ENCODE peak calls at places on chromosomes 1 and 21, in seven cellular contexts. G is IMR-90, O is H9, D is mesenchymal stem cell, Y is neuronal stem cell, W is H1, J is trophoblast cell. C is an unnamed sample.

GRCh38 chr1:117541003-117541402 is 64.8 kb upstream of the TENT5C start:
- DNase-seq in G (no peak), D (no peak), Y (no peak), J (no peak), O (no peak), W (no peak), C (no peak)

GRCh38 chr1:226310637-226311195 is 1.8 kb upstream of the LIN9 start:
- DNase-seq in D (no peak), Y (no peak), O (no peak), W (no peak), J (no peak), G (no peak), C (no peak)

GRCh38 chr1:86704972-86705632 is 726 bp downstream of the SH3GLB1 start:
- DNase-seq in O (peak), J (peak), G (peak), W (peak), D (peak), Y (no peak), C (peak)

GRCh38 chr1:164772635-164773034 is 213.7 kb downstream of the PBX1 start:
- DNase-seq in G (peak), O (no peak), J (peak), Y (no peak), D (peak), W (no peak), C (peak)

GRCh38 chr1:44154665-44155064 is 13.2 kb upstream of the KLF18 start:
- DNase-seq in J (no peak), W (no peak), D (no peak), G (no peak), O (no peak), Y (no peak), C (peak)

GRCh38 chr1:1430114-1430982 is 5.1 kb upstream of the VWA1 start:
- DNase-seq in D (peak), W (no peak), O (peak), J (peak), Y (no peak), G (peak), C (peak)

GRCh38 chr1:14612281-14612680 is 13.8 kb downstream of the KAZN start:
- DNase-seq in Y (no peak), W (no peak), G (no peak), J (no peak), D (no peak), O (no peak), C (no peak)

GRCh38 chr1:72891976-72892375 is 609.6 kb upstream of the NEGR1 start:
- DNase-seq in W (no peak), G (no peak), O (no peak), D (no peak), J (no peak), Y (no peak), C (no peak)

GRCh38 chr1:119673171-119673940 is 25.3 kb upstream of the ZNF697 start:
- DNase-seq in Y (no peak), G (peak), O (no peak), W (no peak), J (peak), D (no peak), C (peak)

GRCh38 chr21:15731243-15731613 is 1.4 kb downstream of the USP25 start:
- DNase-seq in O (no peak), W (no peak), J (no peak), G (no peak), D (peak), Y (no peak), C (no peak)

GRCh38 chr1:55179177-55179835 is 35.9 kb downstream of the USP24 start:
- DNase-seq in D (no peak), G (peak), O (no peak), Y (no peak), W (no peak), J (no peak), C (no peak)

GRCh38 chr1:82944192-82944591 is 1054.7 kb downstream of the TTLL7 start:
- DNase-seq in W (no peak), D (no peak), J (no peak), Y (no peak), G (no peak), O (no peak), C (no peak)

GRCh38 chr21:27246741-27247140 is 279.9 kb upstream of the ADAMTS5 start:
- DNase-seq in O (no peak), J (no peak), D (peak), Y (no peak), W (no peak), G (peak), C (no peak)

GRCh38 chr1:219092206-219092605 is 81.5 kb upstream of the LYPLAL1 start:
- DNase-seq in W (no peak), O (no peak), Y (no peak), J (no peak), D (no peak), G (peak), C (no peak)

GRCh38 chr21:41680444-41681335 is 86.2 kb downstream of the RIPK4 start:
- DNase-seq in Y (no peak), D (no peak), O (no peak), J (no peak), G (no peak), W (no peak), C (peak)

GRCh38 chr1:65581120-65581519 is 160.7 kb downstream of the LEPR start:
- DNase-seq in J (no peak), G (no peak), Y (no peak), D (peak), O (no peak), W (no peak), C (peak)

DNA sequence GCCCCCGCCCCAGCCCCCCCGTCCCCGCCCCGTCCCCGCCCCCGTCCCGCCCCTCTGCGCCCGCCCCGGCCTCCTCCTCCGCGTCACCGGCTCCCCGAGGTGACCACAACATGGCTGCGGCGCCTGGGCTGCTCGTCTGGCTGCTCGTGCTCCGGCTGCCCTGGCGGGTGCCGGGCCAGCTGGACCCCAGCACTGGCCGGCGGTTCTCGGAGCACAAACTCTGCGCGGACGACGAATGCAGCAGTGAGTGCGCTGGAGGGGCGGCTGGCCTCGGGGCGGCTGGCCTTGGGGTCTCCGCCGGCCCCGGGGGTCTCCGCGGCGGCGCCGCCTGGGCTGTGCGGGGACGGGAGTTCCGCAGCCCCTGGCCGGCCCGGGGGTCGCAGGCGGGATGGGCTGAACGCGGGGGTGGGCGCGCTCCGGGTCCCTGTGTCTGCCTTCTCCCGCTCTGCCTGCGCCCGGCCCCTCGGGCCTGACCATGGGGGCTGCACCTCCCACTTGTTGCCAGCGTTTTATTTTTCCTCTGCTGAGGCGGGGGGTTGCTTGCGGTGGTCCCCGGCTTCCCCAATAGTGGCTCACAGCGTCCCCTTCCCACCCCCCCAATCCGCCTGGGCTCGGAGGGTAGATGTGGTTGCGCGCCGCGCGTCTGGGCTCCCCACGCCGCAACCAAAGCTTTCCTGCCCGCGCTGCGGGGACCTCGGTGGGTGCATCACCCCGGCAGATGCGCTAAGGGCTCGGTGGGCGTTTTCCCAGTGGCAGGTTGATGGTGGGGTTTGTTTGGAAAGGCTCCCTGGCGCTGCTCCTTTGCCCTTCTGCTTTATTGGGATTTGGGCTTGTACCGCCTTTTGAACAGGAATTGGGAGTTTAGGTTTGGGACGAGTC is at the start of gene MIA3:
- DNase-seq in G (peak), D (peak), W (no peak), J (no peak), O (peak), Y (peak), C (no peak)
- H2AK5ac ChIP-seq in G (peak), D (peak), W (no peak), J (no peak), O (no peak), Y (no peak), C (no peak)

GRCh38 chr1:193733674-193734073 is 547.3 kb upstream of the B3GALT2 start:
- DNase-seq in G (no peak), O (no peak), J (no peak), Y (no peak), W (no peak), D (no peak), C (no peak)
- H2AK5ac ChIP-seq in G (no peak), O (no peak), J (no peak), Y (no peak), W (no peak), D (no peak), C (no peak)

DNA sequence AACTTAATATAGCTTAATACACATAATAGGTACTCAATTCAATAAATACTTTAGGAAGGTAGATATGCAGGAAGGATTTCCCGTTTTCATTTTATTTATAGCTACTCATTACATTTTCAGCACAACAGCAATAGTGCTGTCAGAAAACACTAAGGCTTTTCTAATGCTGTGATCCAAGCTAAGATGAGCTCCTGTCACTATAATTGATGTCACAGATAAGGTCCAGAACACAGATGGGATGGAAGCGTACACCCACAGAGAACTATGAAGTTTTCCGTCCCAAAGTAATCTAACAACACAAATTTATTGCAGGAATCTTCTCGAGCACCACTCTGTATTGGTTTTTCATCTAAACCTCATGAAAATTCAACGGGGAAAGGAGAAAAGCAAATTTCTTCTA is 13.6 kb downstream of the AUNIP start:
- DNase-seq in G (no peak), D (no peak), O (no peak), J (no peak), W (no peak), Y (no peak), C (no peak)
- H2AK5ac ChIP-seq in G (no peak), D (no peak), O (no peak), J (no peak), W (no peak), Y (no peak), C (no peak)

GRCh38 chr21:19640964-19641363 is 1237.4 kb upstream of the TMPRSS15 start:
- DNase-seq in G (no peak), J (no peak), W (no peak), O (no peak), Y (no peak), D (no peak), C (no peak)
- H2AK5ac ChIP-seq in G (no peak), J (no peak), W (no peak), O (no peak), Y (no peak), D (no peak), C (no peak)

GRCh38 chr1:30610917-30611316 is 112.5 kb downstream of the MATN1 start:
- DNase-seq in J (no peak), G (no peak), O (no peak), W (no peak), D (no peak), Y (no peak), C (no peak)

GRCh38 chr1:30612666-30613065 is 110.7 kb downstream of the MATN1 start:
- DNase-seq in J (no peak), W (no peak), O (no peak), Y (no peak), G (no peak), D (no peak), C (no peak)

GRCh38 chr1:30611741-30612309 is 111.6 kb downstream of the MATN1 start:
- DNase-seq in W (no peak), Y (peak), J (no peak), O (no peak), D (no peak), G (no peak), C (peak)

GRCh38 chr1:30615076-30615795 is 108.1 kb downstream of the MATN1 start:
- DNase-seq in D (no peak), G (no peak), J (no peak), O (no peak), W (no peak), Y (no peak), C (peak)

GRCh38 chr1:30613188-30613587 is 110.2 kb downstream of the MATN1 start:
- DNase-seq in O (no peak), Y (no peak), W (no peak), D (no peak), J (no peak), G (no peak), C (no peak)
- H2AK5ac ChIP-seq in O (no peak), Y (no peak), W (no peak), D (no peak), J (no peak), G (no peak), C (no peak)